ENCODE peak calls at places on chromosome 6, in ten cellular contexts. O is brain microvascular endothelial cell; X is mesendoderm; Z is CD8-positive, alpha-beta memory T cell; T is aorta; U is heart left ventricle; Y is kidney; C is HCT116; K is H9; L is CD8-positive, alpha-beta T cell. S is an unnamed sample.

GRCh38 chr6:150098155-150098554 is 29.2 kb upstream of the ULBP3 start:
- DNase-seq in K (no peak), X (no peak), Z (no peak), C (no peak), L (no peak), U (no peak), Y (no peak), T (no peak), O (no peak), S (no peak)

GRCh38 chr6:31568537-31568961 is 3.5 kb upstream of the LTA start:
- DNase-seq in Z (peak; percentile 82), U (no peak), O (no peak), C (no peak), K (no peak), Y (peak; percentile 18), T (no peak), X (no peak), L (peak; percentile 60), S (no peak)

GRCh38 chr6:92132957-92133356 is 1286.4 kb downstream of the EPHA7 start:
- DNase-seq in K (no peak), T (no peak), L (no peak), X (no peak), O (no peak), U (no peak), Z (no peak), C (no peak), Y (no peak), S (no peak)

GRCh38 chr6:148325316-148326068 is 17.1 kb upstream of the SASH1 start:
- DNase-seq in K (no peak), U (no peak), C (no peak), X (peak; percentile 52), Y (no peak), T (no peak), Z (no peak), O (no peak), L (no peak), S (no peak)

GRCh38 chr6:114879719-114880118 is 536.9 kb upstream of the HS3ST5 start:
- DNase-seq in U (no peak), L (no peak), O (no peak), X (no peak), C (no peak), Y (no peak), T (no peak), K (no peak), Z (no peak), S (no peak)

GRCh38 chr6:142846883-142847287 is 98.1 kb downstream of the HIVEP2 start:
- DNase-seq in C (no peak), Z (no peak), O (peak; percentile 95), T (no peak), Y (no peak), X (peak; percentile 75), L (no peak), U (peak; percentile 67), K (no peak), S (no peak)

GRCh38 chr6:43806041-43806757 is 36.2 kb downstream of the VEGFA start:
- DNase-seq in T (peak; percentile 39), U (no peak), L (no peak), Z (no peak), Y (no peak), O (no peak), C (no peak), K (no peak), X (peak; percentile 37), S (no peak)

GRCh38 chr6:14655201-14655988 is 537.8 kb downstream of the CD83 start:
- DNase-seq in Z (no peak), X (peak; percentile 18), T (no peak), U (no peak), K (no peak), O (no peak), L (no peak), C (no peak), Y (no peak), S (no peak)

GRCh38 chr6:3806169-3806922 is 42.8 kb upstream of the FAM50B start:
- DNase-seq in Y (no peak), C (no peak), X (no peak), U (no peak), T (no peak), Z (no peak), K (no peak), O (no peak), L (no peak), S (no peak)

GRCh38 chr6:37316071-37316470 is 37.7 kb upstream of the RNF8 start:
- DNase-seq in K (no peak), X (no peak), O (no peak), U (no peak), L (no peak), C (no peak), Z (no peak), T (no peak), Y (no peak), S (no peak)

GRCh38 chr6:43712590-43712989 is 25.0 kb upstream of the MRPS18A start:
- DNase-seq in X (no peak), O (no peak), Z (no peak), T (peak; percentile 13), C (no peak), Y (peak; percentile 21), L (no peak), K (no peak), U (no peak), S (no peak)

GRCh38 chr6:2412731-2413130 is 167.3 kb upstream of the GMDS start:
- DNase-seq in K (no peak), U (no peak), X (no peak), T (no peak), L (no peak), Y (no peak), O (peak; percentile 87), Z (no peak), C (no peak), S (no peak)

GRCh38 chr6:130964808-130965604 is 98.0 kb downstream of the EPB41L2 start:
- DNase-seq in C (no peak), T (no peak), Z (no peak), L (no peak), Y (no peak), X (no peak), K (no peak), O (no peak), U (no peak), S (no peak)

GRCh38 chr6:41396335-41396734 is 60.9 kb downstream of the NCR2 start:
- DNase-seq in L (no peak), Z (no peak), X (no peak), U (no peak), C (no peak), T (no peak), K (no peak), O (no peak), Y (no peak), S (no peak)

GRCh38 chr6:3317741-3318211 is 59.0 kb downstream of the PSMG4 start:
- DNase-seq in X (no peak), T (no peak), O (no peak), Z (no peak), U (no peak), L (no peak), C (no peak), K (no peak), Y (no peak), S (no peak)

DNA sequence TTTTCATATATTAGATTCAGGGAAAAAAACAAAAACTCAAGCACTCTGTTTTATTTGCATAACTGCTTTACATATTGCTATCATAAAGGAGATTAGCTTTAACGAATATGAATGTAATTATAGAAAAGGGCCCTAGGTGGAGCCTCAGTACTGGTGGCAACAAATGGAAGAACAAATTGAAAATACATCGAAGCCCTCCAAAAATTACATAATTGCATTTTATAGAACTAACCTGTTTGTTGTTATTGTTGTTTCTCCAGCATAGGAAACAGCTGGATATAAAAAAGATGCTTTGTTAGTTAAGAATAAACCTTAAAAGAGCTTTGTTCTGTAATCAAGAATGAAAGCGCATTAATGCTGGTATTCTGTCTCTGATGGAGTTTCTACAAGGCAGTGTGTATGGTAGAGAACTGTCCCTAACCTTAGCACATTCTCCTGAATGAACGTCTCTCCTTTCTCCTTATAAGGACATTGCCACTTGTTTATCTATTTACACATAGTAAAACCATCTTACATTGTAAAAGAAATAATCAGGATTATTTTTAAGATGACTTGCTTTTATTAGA is 33.7 kb upstream of the LCA5 start:
- DNase-seq in Y (no peak), L (no peak), K (no peak), T (no peak), U (no peak), O (no peak), C (no peak), Z (no peak), X (no peak), S (no peak)
- H3K27ac ChIP-seq in Y (no peak overlapping the region), L (no peak overlapping the region), K (no peak overlapping the region), T (no peak overlapping the region), U (no peak overlapping the region), O (no peak overlapping the region), C (peak overlapping the region; percentile 38), Z (no peak overlapping the region), X (no peak overlapping the region), S (no peak overlapping the region)

GRCh38 chr6:163335056-163335455 is 79.5 kb upstream of the QKI start:
- DNase-seq in Y (peak; percentile 67), X (no peak), T (no peak), C (no peak), K (no peak), L (no peak), Z (no peak), U (no peak), O (no peak), S (no peak)
- H3K27ac ChIP-seq in Y (peak overlapping the region; percentile 64), X (no peak overlapping the region), T (peak overlapping the region; percentile 69), C (no peak overlapping the region), K (no peak overlapping the region), L (no peak overlapping the region), Z (no peak overlapping the region), U (peak overlapping the region; percentile 91), O (peak overlapping the region; percentile 46), S (peak overlapping the region; percentile 100)

GRCh38 chr6:5083813-5084191 is 1.3 kb upstream of the PPP1R3G start:
- DNase-seq in U (no peak), T (no peak), Y (no peak), Z (no peak), K (no peak), L (no peak), O (no peak), C (no peak), X (no peak), S (no peak)
- H3K27ac ChIP-seq in U (peak overlapping the region; percentile 86), T (no peak overlapping the region), Y (no peak overlapping the region), Z (no peak overlapping the region), K (no peak overlapping the region), L (no peak overlapping the region), O (no peak overlapping the region), C (no peak overlapping the region), X (no peak overlapping the region), S (no peak overlapping the region)

GRCh38 chr6:67881706-67882065 is 753.4 kb upstream of the ADGRB3 start:
- DNase-seq in C (no peak), L (no peak), U (no peak), O (no peak), T (no peak), K (no peak), X (no peak), Y (no peak), Z (no peak), S (no peak)

GRCh38 chr6:67880939-67881705 is 754.0 kb upstream of the ADGRB3 start:
- DNase-seq in C (no peak), T (no peak), O (peak; percentile 55), Y (no peak), X (no peak), K (no peak), L (no peak), U (no peak), Z (no peak), S (no peak)

GRCh38 chr6:67877288-67877687 is 757.8 kb upstream of the ADGRB3 start:
- DNase-seq in K (no peak), X (peak; percentile 6), T (no peak), Y (no peak), C (no peak), Z (no peak), O (no peak), L (no peak), U (no peak), S (no peak)

GRCh38 chr6:67870321-67870720 is 764.8 kb upstream of the ADGRB3 start:
- DNase-seq in X (no peak), L (no peak), K (no peak), C (no peak), Y (no peak), U (no peak), O (no peak), Z (no peak), T (no peak), S (no peak)

GRCh38 chr6:67875877-67876383 is 759.2 kb upstream of the ADGRB3 start:
- DNase-seq in T (no peak), Y (no peak), O (no peak), U (no peak), L (no peak), X (no peak), Z (no peak), K (no peak), C (no peak), S (no peak)
- H3K27ac ChIP-seq in T (no peak overlapping the region), Y (no peak overlapping the region), O (no peak overlapping the region), U (no peak overlapping the region), L (no peak overlapping the region), X (no peak overlapping the region), Z (no peak overlapping the region), K (no peak overlapping the region), C (no peak overlapping the region), S (no peak overlapping the region)